ENCODE peak calls at places on chromosomes 6 and 20, in six cellular contexts. K is bronchial epithelial cell, T is HL-60, A is kidney, Y is spleen, U is K562. J is an unnamed sample.

GRCh38 chr20:1108437-1108920 is 9.9 kb upstream of the PSMF1 start:
- DNase-seq in K (peak), T (no peak), A (peak), Y (peak), U (peak), J (peak)

GRCh38 chr20:17627101-17627950 is 54.7 kb downstream of the RRBP1 start:
- DNase-seq in K (no peak), T (peak), A (peak), Y (peak), U (no peak), J (no peak)

GRCh38 chr6:23282243-23283021 is 713.1 kb downstream of the HDGFL1 start:
- DNase-seq in K (no peak), T (no peak), A (no peak), Y (no peak), U (no peak), J (no peak)

GRCh38 chr6:146851837-146852236 is 253.1 kb downstream of the ADGB start:
- DNase-seq in K (peak), T (no peak), A (no peak), Y (no peak), U (no peak), J (no peak)

GRCh38 chr20:1327241-1327653 is 1.7 kb downstream of the SDCBP2 start:
- DNase-seq in K (peak), T (no peak), A (no peak), Y (peak), U (peak), J (no peak)

GRCh38 chr6:135722679-135723078 is 128.8 kb upstream of the PDE7B start:
- DNase-seq in K (peak), T (no peak), A (no peak), Y (no peak), U (no peak), J (no peak)

GRCh38 chr6:80872194-80872950 is 765.9 kb downstream of the BCKDHB start:
- DNase-seq in K (no peak), T (no peak), A (no peak), Y (no peak), U (no peak), J (no peak)

GRCh38 chr6:158939255-158940170 is 60.5 kb downstream of the RSPH3 start:
- DNase-seq in K (no peak), T (no peak), A (no peak), Y (peak), U (no peak), J (no peak)

GRCh38 chr6:2614155-2614554 is 136.6 kb downstream of the MYLK4 start:
- DNase-seq in K (no peak), T (no peak), A (no peak), Y (no peak), U (no peak), J (no peak)

GRCh38 chr20:5602346-5602745 is 147.9 kb upstream of the SHLD1 start:
- DNase-seq in K (no peak), T (no peak), A (no peak), Y (no peak), U (no peak), J (no peak)

GRCh38 chr6:6885521-6886088 is 222.2 kb upstream of the RREB1 start:
- DNase-seq in K (no peak), T (peak), A (no peak), Y (peak), U (peak), J (no peak)

GRCh38 chr6:3326981-3327380 is 68.2 kb downstream of the PSMG4 start:
- DNase-seq in K (no peak), T (no peak), A (no peak), Y (peak), U (no peak), J (no peak)

GRCh38 chr20:53751394-53752368 is 158.0 kb upstream of the ZNF217 start:
- DNase-seq in K (peak), T (peak), A (no peak), Y (no peak), U (peak), J (no peak)

GRCh38 chr6:138655828-138656227 is 117.7 kb upstream of the CCDC28A start:
- DNase-seq in K (no peak), T (no peak), A (no peak), Y (no peak), U (no peak), J (no peak)

GRCh38 chr20:44071526-44072111 is 115.4 kb downstream of the JPH2 start:
- DNase-seq in K (no peak), T (no peak), A (peak), Y (no peak), U (no peak), J (no peak)

GRCh38 chr6:53103993-53104675 is 38.9 kb downstream of the FBXO9 start:
- DNase-seq in K (peak), T (no peak), A (no peak), Y (no peak), U (peak), J (no peak)
- TF ChIP-seq CTCF in K (peak), T (no peak), A (peak), Y (peak), U (peak), J (no peak)

GRCh38 chr20:35315199-35316020 is 23.2 kb upstream of the FAM83C start:
- DNase-seq in K (no peak), T (no peak), A (no peak), Y (no peak), U (no peak), J (no peak)
- TF ChIP-seq CTCF in K (no peak), T (no peak), A (no peak), Y (no peak), U (no peak), J (no peak)

GRCh38 chr6:47478233-47479155 is 905 bp downstream of the CD2AP start:
- DNase-seq in K (peak), T (no peak), A (no peak), Y (no peak), U (peak), J (peak)

GRCh38 chr6:47476794-47477496 is 644 bp upstream of the CD2AP start:
- DNase-seq in K (peak), T (no peak), A (no peak), Y (no peak), U (peak), J (no peak)

GRCh38 chr6:47479156-47479541 is 1.6 kb downstream of the CD2AP start:
- DNase-seq in K (no peak), T (no peak), A (no peak), Y (no peak), U (peak), J (no peak)

GRCh38 chr6:47479874-47480273 is 2.3 kb downstream of the CD2AP start:
- DNase-seq in K (no peak), T (no peak), A (no peak), Y (no peak), U (no peak), J (no peak)

GRCh38 chr6:47477497-47478232 is at the start of gene CD2AP:
- DNase-seq in K (peak), T (peak), A (peak), Y (peak), U (peak), J (peak)
- TF ChIP-seq CTCF in K (peak), T (no peak), A (no peak), Y (no peak), U (peak), J (no peak)

DNA sequence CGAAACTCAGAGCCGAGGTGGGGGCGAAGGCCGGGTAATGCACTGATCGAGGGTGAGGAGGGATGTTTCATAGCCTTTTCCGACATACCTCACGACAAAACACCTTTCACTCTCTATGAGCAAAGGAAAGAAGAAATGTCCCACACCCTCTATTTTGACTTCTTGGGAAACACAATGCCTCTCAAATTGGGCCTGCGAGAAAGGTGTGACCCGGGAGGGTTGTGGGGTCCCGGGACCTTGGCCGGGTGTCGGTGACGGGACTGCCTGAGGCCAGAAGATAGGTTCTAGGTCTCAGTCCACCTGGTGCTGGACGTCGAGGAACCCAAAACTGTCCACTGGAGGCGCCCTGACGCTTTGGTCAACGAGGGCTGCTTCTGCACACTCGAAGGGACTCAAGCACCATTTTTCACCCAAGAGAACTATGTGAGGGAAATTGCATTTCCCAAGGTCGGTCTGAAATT is 41.1 kb upstream of the OSTM1 start:
- DNase-seq in K (no peak), T (no peak), A (peak), Y (peak), U (peak), J (peak)
- TF ChIP-seq CTCF in K (peak), T (peak), A (no peak), Y (peak), U (peak), J (no peak)

GRCh38 chr6:105177521-105177920 is 2.3 kb downstream of the POPDC3 start:
- DNase-seq in K (no peak), T (no peak), A (no peak), Y (no peak), U (no peak), J (no peak)

GRCh38 chr6:105178110-105178509 is 1.7 kb downstream of the POPDC3 start:
- DNase-seq in K (peak), T (no peak), A (no peak), Y (no peak), U (no peak), J (no peak)

GRCh38 chr6:105178636-105179035 is 1.2 kb downstream of the POPDC3 start:
- DNase-seq in K (no peak), T (no peak), A (no peak), Y (no peak), U (no peak), J (no peak)

GRCh38 chr6:105181981-105182515 is 2.2 kb upstream of the POPDC3 start:
- DNase-seq in K (no peak), T (no peak), A (no peak), Y (no peak), U (no peak), J (no peak)

DNA sequence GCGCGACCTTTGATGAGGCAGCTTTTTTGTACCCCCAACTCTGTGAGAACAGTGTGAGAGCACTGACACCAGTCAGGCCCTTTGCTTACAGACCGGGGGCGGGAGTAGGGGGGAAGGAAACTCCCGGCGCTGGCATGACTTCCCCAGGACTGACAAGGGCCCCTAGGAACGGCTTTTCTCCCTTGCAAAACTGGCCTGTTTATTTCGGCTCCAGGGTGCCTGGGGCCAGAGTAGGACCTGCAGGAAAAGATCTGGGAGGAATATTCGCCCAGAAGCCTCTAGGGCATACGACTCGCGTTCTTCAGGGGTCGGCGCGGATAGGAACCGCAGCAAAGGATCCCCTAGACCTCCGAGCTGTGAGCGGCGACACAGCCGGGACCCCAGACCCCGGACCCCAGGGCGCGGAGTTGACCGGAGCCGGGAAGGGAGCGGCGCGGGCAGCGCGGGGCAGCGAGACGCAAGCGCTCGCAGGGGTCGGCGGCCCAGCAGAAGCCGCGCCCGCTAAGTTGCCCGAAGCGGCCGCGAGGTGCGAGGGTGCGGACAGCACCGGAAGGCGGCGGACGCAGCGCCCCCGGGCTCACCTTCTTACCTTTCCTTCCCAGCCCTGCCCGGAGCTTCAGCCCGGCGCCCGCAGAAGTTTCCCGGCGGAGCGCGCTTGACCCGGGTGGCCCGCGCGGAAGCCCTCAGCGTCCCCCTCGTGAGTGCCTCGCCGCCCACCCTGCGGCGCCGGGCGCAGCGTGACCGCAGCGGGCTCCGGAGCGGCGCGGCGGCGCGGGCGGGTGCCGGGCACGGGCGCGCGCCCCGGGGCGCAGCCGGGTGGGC is at the start of gene POPDC3:
- DNase-seq in K (no peak), T (no peak), A (no peak), Y (no peak), U (peak), J (peak)
- TF ChIP-seq CTCF in K (no peak), T (no peak), A (no peak), Y (no peak), U (no peak), J (no peak)

GRCh38 chr6:37897819-37898534 is 78.5 kb downstream of the ZFAND3 start:
- DNase-seq in K (no peak), T (no peak), A (no peak), Y (no peak), U (no peak), J (no peak)
- TF ChIP-seq CTCF in K (no peak), T (no peak), A (no peak), Y (no peak), U (no peak), J (no peak)

J was measured in endothelial cell.